ENCODE peak calls at places on chromosomes 3 and 15, in four cellular contexts. Z is IMR-90, L is heart left ventricle, I is adrenal gland. A is an unnamed sample.

GRCh38 chr3:47413751-47414150 is 32.9 kb downstream of the PTPN23 start:
- DNase-seq in Z (no peak), L (no peak), I (no peak), A (no peak)

GRCh38 chr15:93024716-93025624 is 64.0 kb downstream of the RGMA start:
- DNase-seq in Z (no peak), L (no peak), I (peak; percentile 43), A (no peak)

GRCh38 chr3:161559177-161559998 is 62.8 kb downstream of the OTOL1 start:
- DNase-seq in Z (peak; percentile 9), L (no peak), I (no peak), A (no peak)

GRCh38 chr3:105415981-105416380 is 49.3 kb downstream of the ALCAM start:
- DNase-seq in Z (peak; percentile 65), L (no peak), I (no peak), A (no peak)

GRCh38 chr15:62110000-62110851 is 43.4 kb downstream of the C2CD4A start:
- DNase-seq in Z (peak; percentile 62), L (no peak), I (peak; percentile 84), A (peak; percentile 24)

GRCh38 chr3:147701195-147701594 is 292.0 kb downstream of the ZIC1 start:
- DNase-seq in Z (no peak), L (no peak), I (no peak), A (no peak)

GRCh38 chr15:31405200-31405929 is 78.7 kb downstream of the KLF13 start:
- DNase-seq in Z (peak; percentile 24), L (no peak), I (no peak), A (no peak)

GRCh38 chr3:187630421-187630820 is 39.8 kb downstream of the SST start:
- DNase-seq in Z (no peak), L (no peak), I (no peak), A (no peak)

GRCh38 chr15:93716615-93717221 is 514.6 kb upstream of the MCTP2 start:
- DNase-seq in Z (no peak), L (no peak), I (no peak), A (no peak)

GRCh38 chr3:37505415-37505814 is 331.0 kb upstream of the LRRFIP2 start:
- DNase-seq in Z (no peak), L (no peak), I (no peak), A (no peak)

GRCh38 chr3:172635588-172635987 is 75.3 kb downstream of the NCEH1 start:
- DNase-seq in Z (peak; percentile 60), L (no peak), I (no peak), A (no peak)

GRCh38 chr3:49104427-49105291 is at the start of gene QARS1:
- DNase-seq in Z (peak; percentile 88), L (peak; percentile 97), I (peak; percentile 97), A (peak; percentile 97)
- TF ChIP-seq POLR2A in Z (peak; percentile 87), L (peak; percentile 33), I (peak; percentile 16), A (peak; percentile 43)

DNA sequence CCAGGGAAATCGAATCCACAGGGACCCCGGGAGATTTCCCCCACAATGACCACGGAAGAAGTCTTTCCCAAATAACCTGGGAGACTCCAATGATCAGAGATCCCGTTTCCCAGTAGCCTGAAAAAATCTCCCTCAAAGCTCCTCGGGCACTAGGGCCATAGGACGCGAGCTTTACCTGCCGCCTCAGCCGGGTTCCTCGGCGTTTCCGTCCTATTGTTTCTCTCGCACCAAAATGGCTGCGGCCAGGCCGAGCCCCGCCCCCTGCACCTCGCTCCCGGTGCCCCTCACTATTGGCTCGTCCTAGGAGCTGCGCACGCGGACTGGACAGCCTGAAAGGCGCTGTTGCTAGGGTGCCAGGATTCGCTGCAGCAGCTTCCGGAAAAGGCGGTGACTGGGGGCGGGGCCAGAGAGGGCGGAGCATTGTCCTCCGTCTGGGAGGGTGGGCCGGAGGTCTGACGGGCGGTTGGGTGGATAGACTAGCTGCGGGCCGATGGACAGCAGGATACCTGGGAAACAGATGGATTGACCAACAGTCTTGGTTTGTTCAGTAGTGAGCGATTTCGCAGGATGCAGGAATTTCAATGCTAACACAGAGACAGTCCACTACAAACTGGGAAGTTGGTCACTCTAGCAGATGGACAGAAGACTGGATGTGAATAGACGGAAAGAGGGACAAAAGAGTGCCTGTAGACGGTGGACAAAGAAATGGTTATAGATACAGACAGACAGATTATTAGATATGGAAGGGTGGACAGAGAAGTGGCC is at the start of gene IP6K2:
- DNase-seq in Z (peak; percentile 97), L (peak; percentile 99), I (peak; percentile 99), A (peak; percentile 97)
- TF ChIP-seq POLR2A in Z (peak; percentile 98), L (no peak), I (peak; percentile 33), A (peak; percentile 55)

GRCh38 chr3:138348107-138348949 is at the start of gene MRAS:
- DNase-seq in Z (peak; percentile 73), L (peak; percentile 89), I (peak; percentile 87), A (peak; percentile 78)
- TF ChIP-seq POLR2A in Z (peak; percentile 79), L (peak; percentile 85), I (peak; percentile 87), A (peak; percentile 72)

DNA sequence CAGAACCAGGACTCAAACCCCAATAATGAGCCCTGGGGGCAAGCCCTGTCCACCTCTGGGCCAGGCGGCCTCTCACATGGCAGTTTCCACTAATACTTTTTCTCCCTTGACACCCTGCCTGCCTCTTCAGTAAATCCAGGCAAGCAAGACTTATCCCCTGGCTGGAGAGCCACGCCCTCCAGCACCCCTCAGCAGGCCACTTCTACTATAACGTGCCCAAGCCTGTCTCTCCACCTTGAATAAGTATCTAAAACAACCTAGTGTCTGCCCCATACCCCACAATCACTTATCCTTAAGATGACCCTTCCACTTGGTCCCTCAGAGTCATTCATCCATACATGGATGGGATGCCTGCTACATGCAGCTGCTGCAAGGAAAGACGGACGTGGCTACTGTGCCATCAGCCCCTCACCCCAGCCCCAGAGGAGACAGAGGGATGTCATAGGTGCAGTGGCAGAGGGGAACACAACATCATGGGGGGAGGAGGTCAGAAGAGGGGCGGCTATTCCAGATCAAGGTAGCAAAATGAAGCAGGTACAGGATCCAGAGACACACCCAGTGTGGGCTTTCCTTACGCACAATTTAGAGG is 63.4 kb downstream of the LRIG1 start:
- DNase-seq in Z (no peak), L (no peak), I (no peak), A (no peak)
- TF ChIP-seq POLR2A in Z (no peak), L (no peak), I (no peak), A (no peak)

DNA sequence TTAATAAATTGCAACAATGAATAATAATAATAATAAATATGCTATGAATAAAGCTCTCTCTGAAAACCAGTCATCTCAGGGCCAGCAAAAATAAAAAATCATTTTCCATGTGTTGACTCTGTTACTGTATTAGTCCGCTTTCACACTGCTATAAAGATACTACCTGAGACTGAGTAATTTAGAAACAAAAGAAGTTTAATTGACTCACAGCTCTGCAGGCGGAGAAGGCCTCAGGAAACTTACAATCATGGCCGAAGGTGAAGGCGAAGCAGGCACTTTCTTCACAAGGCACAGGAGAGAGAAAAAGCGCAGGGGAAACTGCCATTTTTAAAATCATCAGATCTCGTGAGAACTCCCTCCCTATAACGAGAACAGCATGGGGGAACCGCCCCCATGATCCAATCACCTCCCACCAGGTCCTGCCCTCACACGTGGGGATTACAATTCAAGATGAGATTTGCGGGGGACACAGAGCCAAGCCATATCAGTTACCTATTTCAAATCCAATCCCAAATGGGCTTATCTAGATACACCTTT is 224.1 kb downstream of the IGSF11 start:
- DNase-seq in Z (no peak), L (no peak), I (no peak), A (no peak)
- TF ChIP-seq POLR2A in Z (no peak), L (no peak), I (no peak), A (no peak)

GRCh38 chr3:123067689-123068226 is 933 bp downstream of the PDIA5 start:
- DNase-seq in Z (no peak), L (no peak), I (peak; percentile 53), A (no peak)

GRCh38 chr3:123066599-123066895 is 278 bp upstream of the PDIA5 start:
- DNase-seq in Z (no peak), L (no peak), I (no peak), A (no peak)

GRCh38 chr3:123069021-123069381 is 2.2 kb downstream of the PDIA5 start:
- DNase-seq in Z (no peak), L (no peak), I (peak; percentile 49), A (no peak)

GRCh38 chr3:123068227-123069020 is 1.6 kb downstream of the PDIA5 start:
- DNase-seq in Z (no peak), L (no peak), I (peak; percentile 74), A (no peak)

DNA sequence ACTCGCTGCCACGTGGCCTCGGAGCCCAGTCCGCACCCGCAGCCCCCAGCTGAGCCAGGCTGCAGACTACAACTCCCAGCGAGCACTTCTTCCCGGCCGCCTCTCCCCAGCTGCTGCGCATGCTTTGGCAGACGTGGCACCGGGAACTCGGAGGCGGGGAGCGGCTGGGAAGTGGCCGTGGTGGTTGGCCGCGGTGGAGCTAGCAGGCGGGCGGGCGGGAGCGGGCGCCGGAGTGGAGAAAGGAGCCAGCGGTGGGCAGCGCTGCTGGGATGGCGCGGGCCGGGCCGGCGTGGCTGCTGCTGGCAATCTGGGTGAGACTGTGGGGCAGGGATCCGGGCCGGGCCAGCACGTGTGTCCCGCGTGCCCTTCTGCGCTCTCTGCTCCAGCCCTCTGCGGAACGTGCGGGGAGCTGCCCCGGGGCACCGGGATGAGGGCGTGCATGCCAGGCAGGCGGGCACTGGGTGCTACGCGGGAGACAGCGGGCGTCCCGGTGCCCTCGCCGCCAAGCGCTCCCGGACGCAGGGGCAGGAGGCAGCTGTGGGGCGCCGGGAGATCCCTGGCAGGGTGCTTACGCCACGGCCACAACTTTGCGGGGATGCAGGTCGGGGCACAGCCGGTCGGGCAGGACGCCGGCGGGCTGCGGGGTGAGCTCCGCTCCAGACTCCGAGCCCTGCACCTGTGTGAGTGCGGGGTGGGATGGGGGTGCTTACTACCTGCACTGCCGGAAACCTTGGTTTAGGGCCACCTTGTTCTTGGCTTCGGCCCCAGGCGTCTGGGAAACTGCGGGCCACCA is at the start of gene PDIA5:
- DNase-seq in Z (peak; percentile 86), L (peak; percentile 95), I (peak; percentile 96), A (peak; percentile 93)
- TF ChIP-seq POLR2A in Z (peak; percentile 79), L (no peak), I (peak; percentile 54), A (peak; percentile 81)

DNA sequence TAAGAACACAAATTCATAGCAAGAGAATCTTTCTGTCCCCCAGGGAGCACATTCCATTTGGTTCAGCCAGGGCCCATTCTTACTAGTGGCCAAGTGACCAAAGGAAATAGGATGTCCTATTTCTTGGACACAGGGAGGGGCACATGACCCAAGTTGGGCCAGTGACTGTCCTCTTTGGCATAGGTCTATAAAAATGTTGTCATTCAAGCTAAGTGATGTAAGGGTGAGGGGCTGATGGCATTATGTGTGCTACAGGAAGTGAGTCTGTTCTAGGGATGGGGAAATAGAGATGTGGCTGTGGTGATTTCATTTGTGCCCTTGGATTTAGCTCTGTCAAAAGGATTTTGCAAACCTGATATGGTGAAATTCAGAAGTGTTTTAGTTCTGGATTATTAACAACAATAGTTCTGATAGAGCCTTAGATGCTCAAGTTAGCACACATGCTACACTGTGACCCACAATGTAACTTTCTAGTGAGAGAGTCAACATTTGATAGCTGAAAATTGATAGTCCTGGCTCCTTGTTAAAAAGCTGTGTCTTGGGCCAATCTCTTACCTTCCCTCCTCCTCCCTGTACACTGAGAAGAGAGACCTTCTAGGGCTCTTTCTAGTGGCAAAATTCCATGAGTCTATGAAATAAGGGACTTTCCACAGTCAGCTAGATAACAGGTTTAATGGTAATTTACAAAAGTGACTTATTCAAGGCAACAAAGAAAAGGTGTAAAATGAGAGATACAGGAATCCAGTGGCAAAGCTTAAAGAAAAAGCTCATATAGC is 117.2 kb downstream of the THRB start:
- DNase-seq in Z (no peak), L (no peak), I (no peak), A (no peak)
- TF ChIP-seq POLR2A in Z (no peak), L (no peak), I (no peak), A (no peak)